ENCODE peak calls at places on chromosomes 16 and 17, in five cellular contexts. One of them, this sample, is unnamed.

GRCh38 chr17:35345926-35346771 is 27.3 kb downstream of the SLFN11 start:
- DNase-seq in astrocyte: peak; percentile 29
- DNase-seq in GM23248: peak; percentile 71
- DNase-seq in neural progenitor cell: peak; percentile 38
- DNase-seq in hepatocyte: peak; percentile 23
- DNase-seq in this sample: no peak

GRCh38 chr16:87263418-87264052 is 53.7 kb downstream of the C16orf95 start:
- DNase-seq in astrocyte: no peak
- DNase-seq in GM23248: peak; percentile 17
- DNase-seq in neural progenitor cell: no peak
- DNase-seq in hepatocyte: no peak
- DNase-seq in this sample: peak; percentile 66

GRCh38 chr17:18185832-18186231 is 2.2 kb downstream of the ALKBH5 start:
- DNase-seq in astrocyte: peak; percentile 14
- DNase-seq in GM23248: peak; percentile 76
- DNase-seq in neural progenitor cell: no peak
- DNase-seq in hepatocyte: no peak
- DNase-seq in this sample: no peak

GRCh38 chr17:8922451-8922850 is 43.1 kb downstream of the PIK3R5 start:
- DNase-seq in astrocyte: peak; percentile 99
- DNase-seq in GM23248: peak; percentile 96
- DNase-seq in neural progenitor cell: no peak
- DNase-seq in hepatocyte: peak; percentile 19
- DNase-seq in this sample: no peak

GRCh38 chr17:34990921-34991365 is 10.6 kb downstream of the LIG3 start:
- DNase-seq in astrocyte: no peak
- DNase-seq in GM23248: no peak
- DNase-seq in neural progenitor cell: no peak
- DNase-seq in hepatocyte: peak; percentile 56
- DNase-seq in this sample: no peak

GRCh38 chr17:8629371-8630226 is 926 bp downstream of the MYH10 start:
- DNase-seq in astrocyte: no peak
- DNase-seq in GM23248: peak; percentile 72
- DNase-seq in neural progenitor cell: peak; percentile 67
- DNase-seq in hepatocyte: peak; percentile 69
- DNase-seq in this sample: no peak

GRCh38 chr16:14513389-14514107 is 116.5 kb downstream of the PARN start:
- DNase-seq in astrocyte: no peak
- DNase-seq in GM23248: no peak
- DNase-seq in neural progenitor cell: no peak
- DNase-seq in hepatocyte: no peak
- DNase-seq in this sample: no peak

GRCh38 chr16:84050316-84050715 is 7.7 kb upstream of the SLC38A8 start:
- DNase-seq in astrocyte: no peak
- DNase-seq in GM23248: no peak
- DNase-seq in neural progenitor cell: no peak
- DNase-seq in hepatocyte: no peak
- DNase-seq in this sample: no peak

GRCh38 chr16:83159049-83159448 is 532.3 kb downstream of the CDH13 start:
- DNase-seq in astrocyte: no peak
- DNase-seq in GM23248: no peak
- DNase-seq in neural progenitor cell: no peak
- DNase-seq in hepatocyte: no peak
- DNase-seq in this sample: no peak

GRCh38 chr16:17827313-17827712 is 356.6 kb upstream of the XYLT1 start:
- DNase-seq in astrocyte: peak; percentile 68
- DNase-seq in GM23248: peak; percentile 63
- DNase-seq in neural progenitor cell: no peak
- DNase-seq in hepatocyte: no peak
- DNase-seq in this sample: no peak

GRCh38 chr16:27174798-27175197 is 28.5 kb upstream of the KDM8 start:
- DNase-seq in astrocyte: peak; percentile 80
- DNase-seq in GM23248: peak; percentile 77
- DNase-seq in neural progenitor cell: no peak
- DNase-seq in hepatocyte: peak; percentile 68
- DNase-seq in this sample: peak; percentile 60

GRCh38 chr17:42725143-42725542 is 19.7 kb downstream of the EZH1 start:
- DNase-seq in astrocyte: no peak
- DNase-seq in GM23248: no peak
- DNase-seq in neural progenitor cell: no peak
- DNase-seq in hepatocyte: no peak
- DNase-seq in this sample: no peak

GRCh38 chr16:82641336-82641984 is 14.7 kb downstream of the CDH13 start:
- DNase-seq in astrocyte: peak; percentile 25
- DNase-seq in GM23248: peak; percentile 46
- DNase-seq in neural progenitor cell: no peak
- DNase-seq in hepatocyte: no peak
- DNase-seq in this sample: no peak

GRCh38 chr16:75011634-75012307 is 12.9 kb downstream of the ZNRF1 start:
- DNase-seq in astrocyte: peak; percentile 94
- DNase-seq in GM23248: peak; percentile 93
- DNase-seq in neural progenitor cell: no peak
- DNase-seq in hepatocyte: peak; percentile 35
- DNase-seq in this sample: peak; percentile 59

GRCh38 chr17:31248986-31249385 is 48.1 kb downstream of the OMG start:
- DNase-seq in astrocyte: peak; percentile 89
- DNase-seq in GM23248: peak; percentile 83
- DNase-seq in neural progenitor cell: no peak
- DNase-seq in hepatocyte: no peak
- DNase-seq in this sample: peak; percentile 70

GRCh38 chr16:85472514-85472913 is 140.6 kb upstream of the GSE1 start:
- DNase-seq in astrocyte: no peak
- DNase-seq in GM23248: no peak
- DNase-seq in neural progenitor cell: no peak
- DNase-seq in hepatocyte: no peak
- DNase-seq in this sample: no peak

GRCh38 chr16:2979669-2980226 is 498 bp downstream of the PKMYT1 start:
- DNase-seq in astrocyte: no peak
- DNase-seq in GM23248: peak; percentile 50
- DNase-seq in neural progenitor cell: peak; percentile 64
- DNase-seq in hepatocyte: no peak
- DNase-seq in this sample: peak; percentile 62

GRCh38 chr17:16926591-16927451 is 45.1 kb downstream of the TNFRSF13B start:
- DNase-seq in astrocyte: no peak
- DNase-seq in GM23248: no peak
- DNase-seq in neural progenitor cell: no peak
- DNase-seq in hepatocyte: no peak
- DNase-seq in this sample: no peak

GRCh38 chr17:56742601-56743000 is 91.1 kb downstream of the C17orf67 start:
- DNase-seq in astrocyte: no peak
- DNase-seq in GM23248: no peak
- DNase-seq in neural progenitor cell: no peak
- DNase-seq in hepatocyte: no peak
- DNase-seq in this sample: no peak

GRCh38 chr16:75304521-75305363 is 53.3 kb upstream of the BCAR1 start:
- DNase-seq in astrocyte: peak; percentile 96
- DNase-seq in GM23248: peak; percentile 93
- DNase-seq in neural progenitor cell: no peak
- DNase-seq in hepatocyte: peak; percentile 82
- DNase-seq in this sample: peak; percentile 34

GRCh38 chr16:28984619-28985135 is at the start of gene LAT:
- DNase-seq in astrocyte: no peak
- DNase-seq in GM23248: peak; percentile 33
- DNase-seq in neural progenitor cell: no peak
- DNase-seq in hepatocyte: no peak
- DNase-seq in this sample: no peak

GRCh38 chr17:60353773-60354172 is 38.2 kb downstream of the USP32 start:
- DNase-seq in astrocyte: no peak
- DNase-seq in GM23248: peak; percentile 14
- DNase-seq in neural progenitor cell: no peak
- DNase-seq in hepatocyte: no peak
- DNase-seq in this sample: no peak

GRCh38 chr16:81429045-81429521 is 15.5 kb upstream of the CMIP start:
- DNase-seq in astrocyte: no peak
- DNase-seq in GM23248: peak; percentile 69
- DNase-seq in neural progenitor cell: peak; percentile 61
- DNase-seq in hepatocyte: no peak
- DNase-seq in this sample: peak; percentile 44

GRCh38 chr17:44787271-44787940 is 28.6 kb downstream of the ADAM11 start:
- DNase-seq in astrocyte: no peak
- DNase-seq in GM23248: no peak
- DNase-seq in neural progenitor cell: no peak
- DNase-seq in hepatocyte: no peak
- DNase-seq in this sample: no peak

GRCh38 chr16:705748-706188 is at the start of gene FBXL16:
- DNase-seq in astrocyte: no peak
- DNase-seq in GM23248: no peak
- DNase-seq in neural progenitor cell: peak; percentile 58
- DNase-seq in hepatocyte: no peak
- DNase-seq in this sample: peak; percentile 60

GRCh38 chr16:11676799-11677198 is 8.5 kb downstream of the SNN start:
- DNase-seq in astrocyte: no peak
- DNase-seq in GM23248: no peak
- DNase-seq in neural progenitor cell: no peak
- DNase-seq in hepatocyte: no peak
- DNase-seq in this sample: no peak

GRCh38 chr17:47225436-47225858 is 16.3 kb downstream of the MYL4 start:
- DNase-seq in astrocyte: peak; percentile 85
- DNase-seq in GM23248: peak; percentile 95
- DNase-seq in neural progenitor cell: no peak
- DNase-seq in hepatocyte: no peak
- DNase-seq in this sample: peak; percentile 72

GRCh38 chr17:41810659-41811548 is 845 bp downstream of the P3H4 start:
- DNase-seq in astrocyte: no peak
- DNase-seq in GM23248: peak; percentile 38
- DNase-seq in neural progenitor cell: peak; percentile 55
- DNase-seq in hepatocyte: peak; percentile 51
- DNase-seq in this sample: no peak

GRCh38 chr16:57744646-57744903 is 9.0 kb downstream of the KATNB1 start:
- DNase-seq in astrocyte: no peak
- DNase-seq in GM23248: no peak
- DNase-seq in neural progenitor cell: no peak
- DNase-seq in hepatocyte: no peak
- DNase-seq in this sample: no peak

DNA sequence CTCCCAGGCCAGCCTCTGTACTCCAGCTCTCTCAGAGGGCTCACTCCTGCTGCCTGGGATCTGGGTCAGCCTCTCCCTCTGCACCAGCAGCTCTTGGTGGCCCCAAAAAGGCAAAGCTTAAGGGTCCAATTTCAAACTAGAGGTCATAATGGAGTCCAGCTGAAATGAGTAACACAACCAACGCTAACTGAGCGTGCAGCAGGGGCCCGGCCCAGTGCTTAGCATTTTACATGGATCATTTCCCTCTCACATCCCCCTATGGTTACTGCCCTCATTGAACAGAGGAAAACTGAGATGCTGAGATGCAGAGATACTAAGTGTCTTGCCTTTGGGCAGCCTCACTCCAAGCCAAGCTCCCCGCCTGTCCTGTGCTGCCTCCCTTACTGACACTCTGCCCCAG is 39.3 kb downstream of the VAC14 start:
- DNase-seq in astrocyte: no peak
- DNase-seq in GM23248: no peak
- DNase-seq in neural progenitor cell: no peak
- DNase-seq in hepatocyte: no peak
- DNase-seq in this sample: no peak
- H3K36me3 ChIP-seq in astrocyte: no peaks in the 10 kb centered on the region
- H3K36me3 ChIP-seq in GM23248: no peaks in the 10 kb centered on the region
- H3K36me3 ChIP-seq in neural progenitor cell: no peaks in the 10 kb centered on the region
- H3K36me3 ChIP-seq in hepatocyte: no peaks in the 10 kb centered on the region
- H3K36me3 ChIP-seq in this sample: peaks cover 18% of the 10 kb centered on the region

GRCh38 chr17:49904904-49905303 is 57.0 kb upstream of the TAC4 start:
- DNase-seq in astrocyte: no peak
- DNase-seq in GM23248: no peak
- DNase-seq in neural progenitor cell: no peak
- DNase-seq in hepatocyte: no peak
- DNase-seq in this sample: no peak

GRCh38 chr17:49903523-49903922 is 55.7 kb upstream of the TAC4 start:
- DNase-seq in astrocyte: no peak
- DNase-seq in GM23248: no peak
- DNase-seq in neural progenitor cell: no peak
- DNase-seq in hepatocyte: no peak
- DNase-seq in this sample: no peak

GRCh38 chr17:49899588-49899987 is 51.7 kb upstream of the TAC4 start:
- DNase-seq in astrocyte: no peak
- DNase-seq in GM23248: no peak
- DNase-seq in neural progenitor cell: no peak
- DNase-seq in hepatocyte: no peak
- DNase-seq in this sample: no peak

GRCh38 chr17:49898547-49899490 is 51.0 kb upstream of the TAC4 start:
- DNase-seq in astrocyte: no peak
- DNase-seq in GM23248: peak; percentile 41
- DNase-seq in neural progenitor cell: peak; percentile 68
- DNase-seq in hepatocyte: peak; percentile 37
- DNase-seq in this sample: no peak

GRCh38 chr17:49901460-49902331 is 53.8 kb upstream of the TAC4 start:
- DNase-seq in astrocyte: no peak
- DNase-seq in GM23248: peak; percentile 40
- DNase-seq in neural progenitor cell: peak; percentile 50
- DNase-seq in hepatocyte: peak; percentile 68
- DNase-seq in this sample: peak; percentile 75
- TF ChIP-seq EZH2 in astrocyte: no peak
- TF ChIP-seq EZH2 in GM23248: no peak
- TF ChIP-seq EZH2 in neural progenitor cell: peak; percentile 44
- TF ChIP-seq EZH2 in hepatocyte: no peak
- TF ChIP-seq EZH2 in this sample: no peak

GRCh38 chr16:4825196-4825595 is 21.9 kb downstream of the GLYR1 start:
- DNase-seq in astrocyte: no peak
- DNase-seq in GM23248: no peak
- DNase-seq in neural progenitor cell: no peak
- DNase-seq in hepatocyte: no peak
- DNase-seq in this sample: no peak

GRCh38 chr16:4814542-4815173 is 12.2 kb upstream of the ROGDI start:
- DNase-seq in astrocyte: no peak
- DNase-seq in GM23248: no peak
- DNase-seq in neural progenitor cell: no peak
- DNase-seq in hepatocyte: no peak
- DNase-seq in this sample: no peak

DNA sequence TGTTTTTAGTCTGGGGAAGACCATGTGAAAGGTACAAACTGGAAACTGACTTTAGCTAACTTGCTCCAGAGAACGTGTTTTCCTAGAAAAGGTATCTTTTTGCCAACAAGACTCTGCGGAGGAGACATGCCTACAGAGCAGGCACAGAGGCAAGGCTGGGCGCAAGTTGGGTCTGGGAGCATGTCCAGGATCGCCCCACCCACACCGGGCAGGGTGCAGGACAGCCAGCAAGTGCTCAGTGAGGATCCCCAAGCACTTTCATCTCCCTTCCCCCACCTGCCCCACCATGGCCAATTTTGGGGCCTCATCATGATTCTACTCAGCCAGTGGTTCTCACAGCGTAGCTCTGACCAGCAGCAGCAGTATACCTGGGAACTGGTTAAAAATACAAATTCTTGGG is 18.2 kb upstream of the ROGDI start:
- DNase-seq in astrocyte: no peak
- DNase-seq in GM23248: no peak
- DNase-seq in neural progenitor cell: no peak
- DNase-seq in hepatocyte: no peak
- DNase-seq in this sample: no peak
- H3K36me3 ChIP-seq in astrocyte: peaks cover 51% of the 10 kb centered on the region
- H3K36me3 ChIP-seq in GM23248: peaks cover 50% of the 10 kb centered on the region
- H3K36me3 ChIP-seq in neural progenitor cell: peaks cover 10% of the 10 kb centered on the region
- H3K36me3 ChIP-seq in hepatocyte: no peaks in the 10 kb centered on the region
- H3K36me3 ChIP-seq in this sample: peaks cover 29% of the 10 kb centered on the region

GRCh38 chr17:48626470-48627241 is 498 bp upstream of the HOXB9 start:
- DNase-seq in astrocyte: no peak
- DNase-seq in GM23248: peak; percentile 51
- DNase-seq in neural progenitor cell: peak; percentile 52
- DNase-seq in hepatocyte: peak; percentile 72
- DNase-seq in this sample: peak; percentile 42
- TF ChIP-seq EZH2 in astrocyte: peak; percentile 60
- TF ChIP-seq EZH2 in GM23248: no peak
- TF ChIP-seq EZH2 in neural progenitor cell: peak; percentile 83
- TF ChIP-seq EZH2 in hepatocyte: peak; percentile 26
- TF ChIP-seq EZH2 in this sample: no peak

GRCh38 chr16:68548947-68549346 is 9.9 kb downstream of the ZFP90 start:
- DNase-seq in astrocyte: no peak
- DNase-seq in GM23248: no peak
- DNase-seq in neural progenitor cell: no peak
- DNase-seq in hepatocyte: no peak
- DNase-seq in this sample: no peak
- H3K36me3 ChIP-seq in astrocyte: peaks cover 20% of the 10 kb centered on the region
- H3K36me3 ChIP-seq in GM23248: peaks cover 65% of the 10 kb centered on the region
- H3K36me3 ChIP-seq in neural progenitor cell: peaks cover 57% of the 10 kb centered on the region
- H3K36me3 ChIP-seq in hepatocyte: peaks cover 14% of the 10 kb centered on the region
- H3K36me3 ChIP-seq in this sample: peaks cover 3% of the 10 kb centered on the region

This sample was measured in PC-9.